ENCODE peak calls at places on chromosome 13, in nine cellular contexts. M is mesothelial cell of epicardium; U is cardiac muscle cell; Q is stimulated activated CD4-positive, alpha-beta T cell treated with anti-CD3 and anti-CD28 coated beads, TNF-alpha, amount 100 ng/mL, for 48 hours; T is nephron progenitor cell; O is stimulated activated naive B cell treated with anti-CD40 and anti-IgM and Interleukin-4, amounts not matched to agents 10 μg/mL and 1 μg/mL and 100 μg/mL, for 72 hours; X is suprapubic skin; J is GM04503; Y is activated naive CD8-positive, alpha-beta T cell treated with anti-CD3 and anti-CD28 coated beads, Interleukin-2, amount 50 U/mL, for 24 hours. G is an unnamed sample.

GRCh38 chr13:67966065-67966464 is 735.9 kb upstream of the PCDH9 start:
- DNase-seq in U (no peak), X (no peak), M (no peak), J (no peak), O (no peak), Y (no peak), Q (no peak), T (no peak), G (no peak)

GRCh38 chr13:112997188-112998135 is 28.4 kb downstream of the MCF2L start:
- DNase-seq in M (no peak), T (no peak), Y (no peak), U (no peak), O (no peak), J (no peak), Q (no peak), X (no peak), G (no peak)

GRCh38 chr13:80033286-80033685 is 307.6 kb downstream of the SPRY2 start:
- DNase-seq in U (no peak), T (no peak), O (no peak), Y (no peak), Q (no peak), X (no peak), M (no peak), J (no peak), G (no peak)

GRCh38 chr13:81140675-81141074 is 799.7 kb upstream of the SPRY2 start:
- DNase-seq in U (no peak), Y (no peak), O (no peak), X (no peak), M (no peak), T (no peak), J (no peak), Q (no peak), G (no peak)

GRCh38 chr13:41658057-41658642 is 200.8 kb downstream of the RGCC start:
- DNase-seq in O (no peak), Y (no peak), X (no peak), U (peak), J (no peak), T (no peak), M (no peak), Q (no peak), G (no peak)

GRCh38 chr13:51786425-51787010 is 17.4 kb downstream of the DHRS12 start:
- DNase-seq in Y (no peak), Q (no peak), U (no peak), X (no peak), M (no peak), T (no peak), O (no peak), J (no peak), G (no peak)

GRCh38 chr13:20398459-20398858 is 127.2 kb downstream of the CRYL1 start:
- DNase-seq in Y (no peak), X (no peak), J (no peak), U (no peak), M (no peak), O (no peak), T (no peak), Q (no peak), G (no peak)

GRCh38 chr13:98581377-98581776 is 4.5 kb upstream of the STK24 start:
- DNase-seq in T (no peak), X (no peak), O (no peak), M (no peak), J (no peak), Q (no peak), U (no peak), Y (no peak), G (no peak)

GRCh38 chr13:29538625-29538976 is 56.9 kb downstream of the SLC7A1 start:
- DNase-seq in U (no peak), Y (no peak), J (no peak), X (no peak), Q (no peak), O (no peak), T (no peak), M (no peak), G (no peak)

GRCh38 chr13:112783946-112784500 is 94.2 kb downstream of the ATP11A start:
- DNase-seq in U (no peak), Y (no peak), M (no peak), Q (no peak), T (peak), J (no peak), O (no peak), X (no peak), G (no peak)

GRCh38 chr13:40941581-40941980 is 77.5 kb downstream of the ELF1 start:
- DNase-seq in M (no peak), O (no peak), Y (no peak), T (no peak), U (no peak), Q (no peak), J (no peak), X (no peak), G (no peak)

GRCh38 chr13:20825476-20825875 is 51.7 kb upstream of the EEF1AKMT1 start:
- DNase-seq in X (no peak), Q (no peak), Y (no peak), T (no peak), J (no peak), U (peak), O (no peak), M (no peak), G (no peak)

GRCh38 chr13:114132419-114133121 is at the start of gene RASA3:
- DNase-seq in U (peak), T (peak), Y (peak), J (no peak), M (peak), O (peak), Q (no peak), X (no peak), G (peak)

GRCh38 chr13:99086149-99086868 is 108.4 kb upstream of the DOCK9 start:
- DNase-seq in M (peak), J (no peak), Q (peak), T (peak), U (peak), O (peak), Y (peak), X (no peak), G (peak)

GRCh38 chr13:102598061-102598460 is 1.3 kb downstream of the TPP2 start:
- DNase-seq in M (no peak), Y (no peak), J (no peak), Q (no peak), T (no peak), O (no peak), U (no peak), X (no peak), G (no peak)

GRCh38 chr13:32001392-32001768 is 30.2 kb upstream of the FRY start:
- DNase-seq in X (no peak), Q (no peak), Y (no peak), O (no peak), M (no peak), J (peak), T (no peak), U (peak), G (peak)

GRCh38 chr13:49023441-49023840 is 47.7 kb downstream of the FNDC3A start:
- DNase-seq in Y (no peak), J (peak), X (no peak), Q (no peak), U (peak), M (no peak), T (no peak), O (no peak), G (no peak)

GRCh38 chr13:76012091-76012721 is 376.1 kb downstream of the LMO7 start:
- DNase-seq in T (no peak), M (no peak), O (no peak), U (peak), Q (no peak), J (peak), Y (no peak), X (no peak), G (no peak)

GRCh38 chr13:111467111-111467890 is 146.9 kb downstream of the TEX29 start:
- DNase-seq in O (no peak), Y (no peak), X (peak), U (no peak), Q (no peak), J (no peak), M (no peak), T (no peak), G (no peak)

GRCh38 chr13:56351041-56351440 is 789.7 kb upstream of the PRR20A start:
- DNase-seq in M (no peak), J (no peak), X (no peak), O (no peak), U (no peak), Y (no peak), Q (no peak), T (no peak), G (no peak)

GRCh38 chr13:33940898-33941297 is 122.9 kb downstream of the RFC3 start:
- DNase-seq in U (peak), Q (no peak), M (no peak), Y (no peak), O (no peak), T (no peak), J (no peak), X (no peak), G (no peak)

GRCh38 chr13:29737061-29737460 is 113.4 kb downstream of the UBL3 start:
- DNase-seq in U (no peak), J (no peak), Q (no peak), X (no peak), M (no peak), O (no peak), T (no peak), Y (no peak), G (no peak)

GRCh38 chr13:114099191-114099590 is 33.2 kb downstream of the RASA3 start:
- DNase-seq in O (no peak), T (no peak), Q (no peak), M (no peak), Y (no peak), J (peak), U (peak), X (peak), G (peak)

GRCh38 chr13:103772576-103772975 is 706.4 kb upstream of the SLC10A2 start:
- DNase-seq in M (no peak), U (no peak), O (no peak), T (no peak), J (no peak), X (no peak), Q (no peak), Y (no peak), G (no peak)

GRCh38 chr13:94886191-94886590 is 173.8 kb upstream of the SOX21 start:
- DNase-seq in T (no peak), O (no peak), Q (no peak), M (no peak), X (no peak), Y (no peak), J (peak), U (peak), G (no peak)

GRCh38 chr13:27792393-27793218 is at the start of gene GSX1:
- DNase-seq in Q (peak), J (no peak), T (peak), X (no peak), U (peak), Y (peak), M (peak), O (peak), G (peak)

G was measured in Right ventricle myocardium superior.